ENCODE peak calls at places on chromosomes 4 and X, in eight cellular contexts. One of them, this sample, is unnamed.

GRCh38 chr4:1385373-1386340 is 20.6 kb downstream of the NKX1-1 start:
- DNase-seq in uterus: no peak
- DNase-seq in kidney: peak; percentile 71
- DNase-seq in choroid plexus epithelial cell: no peak
- DNase-seq in right lobe of liver: no peak
- DNase-seq in brain microvascular endothelial cell: no peak
- DNase-seq in AG04450: no peak
- DNase-seq in heart left ventricle: no peak
- DNase-seq in this sample: no peak

GRCh38 chr4:11632488-11632887 is 203.8 kb upstream of the HS3ST1 start:
- DNase-seq in uterus: no peak
- DNase-seq in kidney: no peak
- DNase-seq in choroid plexus epithelial cell: no peak
- DNase-seq in right lobe of liver: no peak
- DNase-seq in brain microvascular endothelial cell: no peak
- DNase-seq in AG04450: no peak
- DNase-seq in heart left ventricle: no peak
- DNase-seq in this sample: no peak

GRCh38 chr4:2049811-2050210 is 9.3 kb upstream of the NAT8L start:
- DNase-seq in uterus: no peak
- DNase-seq in kidney: peak; percentile 49
- DNase-seq in choroid plexus epithelial cell: no peak
- DNase-seq in right lobe of liver: peak; percentile 23
- DNase-seq in brain microvascular endothelial cell: no peak
- DNase-seq in AG04450: no peak
- DNase-seq in heart left ventricle: no peak
- DNase-seq in this sample: no peak

GRCh38 chr4:4627906-4628305 is 86.1 kb upstream of the STX18 start:
- DNase-seq in uterus: no peak
- DNase-seq in kidney: no peak
- DNase-seq in choroid plexus epithelial cell: no peak
- DNase-seq in right lobe of liver: no peak
- DNase-seq in brain microvascular endothelial cell: no peak
- DNase-seq in AG04450: no peak
- DNase-seq in heart left ventricle: no peak
- DNase-seq in this sample: no peak

GRCh38 chr4:120927758-120928409 is 5.4 kb upstream of the PRDM5 start:
- DNase-seq in uterus: no peak
- DNase-seq in kidney: no peak
- DNase-seq in choroid plexus epithelial cell: no peak
- DNase-seq in right lobe of liver: no peak
- DNase-seq in brain microvascular endothelial cell: no peak
- DNase-seq in AG04450: no peak
- DNase-seq in heart left ventricle: no peak
- DNase-seq in this sample: no peak

GRCh38 chr4:124067031-124067430 is 645.5 kb downstream of the ANKRD50 start:
- DNase-seq in uterus: no peak
- DNase-seq in kidney: no peak
- DNase-seq in choroid plexus epithelial cell: no peak
- DNase-seq in right lobe of liver: no peak
- DNase-seq in brain microvascular endothelial cell: no peak
- DNase-seq in AG04450: no peak
- DNase-seq in heart left ventricle: no peak
- DNase-seq in this sample: no peak

GRCh38 chr4:140300271-140300970 is 73.0 kb upstream of the SCOC start:
- DNase-seq in uterus: peak; percentile 22
- DNase-seq in kidney: no peak
- DNase-seq in choroid plexus epithelial cell: peak; percentile 60
- DNase-seq in right lobe of liver: no peak
- DNase-seq in brain microvascular endothelial cell: peak; percentile 22
- DNase-seq in AG04450: no peak
- DNase-seq in heart left ventricle: no peak
- DNase-seq in this sample: no peak

GRCh38 chr4:74794341-74794801 is at the start of gene BTC:
- DNase-seq in uterus: peak; percentile 23
- DNase-seq in kidney: peak; percentile 78
- DNase-seq in choroid plexus epithelial cell: peak; percentile 4
- DNase-seq in right lobe of liver: peak; percentile 83
- DNase-seq in brain microvascular endothelial cell: no peak
- DNase-seq in AG04450: no peak
- DNase-seq in heart left ventricle: peak; percentile 23
- DNase-seq in this sample: no peak

GRCh38 chrX:40576291-40576690 is 4.5 kb upstream of the ATP6AP2 start:
- DNase-seq in uterus: no peak
- DNase-seq in kidney: no peak
- DNase-seq in choroid plexus epithelial cell: no peak
- DNase-seq in right lobe of liver: no peak
- DNase-seq in brain microvascular endothelial cell: no peak
- DNase-seq in AG04450: no peak
- DNase-seq in heart left ventricle: no peak
- DNase-seq in this sample: no peak

GRCh38 chrX:9610774-9611392 is 146.0 kb downstream of the TBL1X start:
- DNase-seq in uterus: no peak
- DNase-seq in kidney: no peak
- DNase-seq in choroid plexus epithelial cell: peak; percentile 26
- DNase-seq in right lobe of liver: no peak
- DNase-seq in brain microvascular endothelial cell: no peak
- DNase-seq in AG04450: no peak
- DNase-seq in heart left ventricle: no peak
- DNase-seq in this sample: no peak

GRCh38 chrX:103565752-103566151 is 19.6 kb upstream of the TCEAL4 start:
- DNase-seq in uterus: no peak
- DNase-seq in kidney: no peak
- DNase-seq in choroid plexus epithelial cell: peak; percentile 72
- DNase-seq in right lobe of liver: no peak
- DNase-seq in brain microvascular endothelial cell: peak; percentile 33
- DNase-seq in AG04450: peak; percentile 6
- DNase-seq in heart left ventricle: no peak
- DNase-seq in this sample: peak; percentile 11

GRCh38 chr4:181952478-181952877 is 290.7 kb upstream of the TENM3 start:
- DNase-seq in uterus: no peak
- DNase-seq in kidney: no peak
- DNase-seq in choroid plexus epithelial cell: peak; percentile 95
- DNase-seq in right lobe of liver: no peak
- DNase-seq in brain microvascular endothelial cell: peak; percentile 89
- DNase-seq in AG04450: peak; percentile 84
- DNase-seq in heart left ventricle: peak; percentile 18
- DNase-seq in this sample: peak; percentile 68

GRCh38 chr4:98828801-98829200 is 100.1 kb downstream of the EIF4E start:
- DNase-seq in uterus: no peak
- DNase-seq in kidney: no peak
- DNase-seq in choroid plexus epithelial cell: peak; percentile 23
- DNase-seq in right lobe of liver: no peak
- DNase-seq in brain microvascular endothelial cell: no peak
- DNase-seq in AG04450: no peak
- DNase-seq in heart left ventricle: no peak
- DNase-seq in this sample: no peak

GRCh38 chr4:82097504-82097903 is 276.3 kb downstream of the HNRNPD start:
- DNase-seq in uterus: no peak
- DNase-seq in kidney: no peak
- DNase-seq in choroid plexus epithelial cell: peak; percentile 0
- DNase-seq in right lobe of liver: no peak
- DNase-seq in brain microvascular endothelial cell: peak; percentile 32
- DNase-seq in AG04450: no peak
- DNase-seq in heart left ventricle: no peak
- DNase-seq in this sample: peak; percentile 45

GRCh38 chr4:77147400-77147782 is 9.6 kb upstream of the CCNG2 start:
- DNase-seq in uterus: no peak
- DNase-seq in kidney: no peak
- DNase-seq in choroid plexus epithelial cell: no peak
- DNase-seq in right lobe of liver: no peak
- DNase-seq in brain microvascular endothelial cell: no peak
- DNase-seq in AG04450: no peak
- DNase-seq in heart left ventricle: no peak
- DNase-seq in this sample: no peak
- H3K4me3 ChIP-seq in uterus: no peak overlapping the region
- H3K4me3 ChIP-seq in kidney: no peak overlapping the region
- H3K4me3 ChIP-seq in choroid plexus epithelial cell: no peak overlapping the region
- H3K4me3 ChIP-seq in right lobe of liver: no peak overlapping the region
- H3K4me3 ChIP-seq in brain microvascular endothelial cell: no peak overlapping the region
- H3K4me3 ChIP-seq in AG04450: no peak overlapping the region
- H3K4me3 ChIP-seq in heart left ventricle: no peak overlapping the region
- H3K4me3 ChIP-seq in this sample: no peak overlapping the region

DNA sequence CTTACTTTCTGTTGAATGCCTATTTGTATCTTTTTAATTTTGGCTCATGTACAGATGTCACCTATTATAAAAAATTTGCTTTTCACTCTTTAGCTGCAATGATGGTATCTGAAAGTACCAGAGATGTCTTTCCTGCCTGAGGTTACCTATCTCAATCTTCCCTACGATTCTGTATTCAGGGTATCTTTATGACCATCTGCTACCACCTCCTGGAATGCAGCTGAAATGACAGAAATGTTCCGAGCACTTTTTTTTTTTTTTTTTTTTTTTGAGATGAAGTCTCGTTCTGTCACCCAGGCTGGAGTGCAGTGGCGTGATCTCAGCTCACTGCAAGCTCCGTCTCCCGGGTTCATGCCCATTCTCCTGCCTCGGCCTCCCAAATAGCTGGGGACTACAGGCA is 136.4 kb downstream of the REPS2 start:
- DNase-seq in uterus: no peak
- DNase-seq in kidney: no peak
- DNase-seq in choroid plexus epithelial cell: peak; percentile 8
- DNase-seq in right lobe of liver: no peak
- DNase-seq in brain microvascular endothelial cell: no peak
- DNase-seq in AG04450: no peak
- DNase-seq in heart left ventricle: no peak
- DNase-seq in this sample: no peak
- TF ChIP-seq CTCF in uterus: no peak
- TF ChIP-seq CTCF in kidney: no peak
- TF ChIP-seq CTCF in choroid plexus epithelial cell: no peak
- TF ChIP-seq CTCF in right lobe of liver: no peak
- TF ChIP-seq CTCF in brain microvascular endothelial cell: peak; percentile 11
- TF ChIP-seq CTCF in AG04450: peak; percentile 3
- TF ChIP-seq CTCF in heart left ventricle: no peak
- TF ChIP-seq CTCF in this sample: peak; percentile 25

GRCh38 chrX:137033774-137034507 is at the start of gene GPR101:
- DNase-seq in uterus: no peak
- DNase-seq in kidney: no peak
- DNase-seq in choroid plexus epithelial cell: no peak
- DNase-seq in right lobe of liver: no peak
- DNase-seq in brain microvascular endothelial cell: no peak
- DNase-seq in AG04450: no peak
- DNase-seq in heart left ventricle: no peak
- DNase-seq in this sample: no peak

GRCh38 chrX:137034508-137034872 is 695 bp upstream of the GPR101 start:
- DNase-seq in uterus: no peak
- DNase-seq in kidney: no peak
- DNase-seq in choroid plexus epithelial cell: no peak
- DNase-seq in right lobe of liver: no peak
- DNase-seq in brain microvascular endothelial cell: no peak
- DNase-seq in AG04450: no peak
- DNase-seq in heart left ventricle: no peak
- DNase-seq in this sample: no peak

GRCh38 chrX:137031517-137032377 is 2.0 kb downstream of the GPR101 start:
- DNase-seq in uterus: no peak
- DNase-seq in kidney: no peak
- DNase-seq in choroid plexus epithelial cell: peak; percentile 52
- DNase-seq in right lobe of liver: peak; percentile 41
- DNase-seq in brain microvascular endothelial cell: peak; percentile 28
- DNase-seq in AG04450: no peak
- DNase-seq in heart left ventricle: no peak
- DNase-seq in this sample: no peak

GRCh38 chrX:137032378-137032694 is 1.5 kb downstream of the GPR101 start:
- DNase-seq in uterus: no peak
- DNase-seq in kidney: no peak
- DNase-seq in choroid plexus epithelial cell: no peak
- DNase-seq in right lobe of liver: no peak
- DNase-seq in brain microvascular endothelial cell: no peak
- DNase-seq in AG04450: no peak
- DNase-seq in heart left ventricle: no peak
- DNase-seq in this sample: no peak

GRCh38 chrX:137032841-137033773 is 688 bp downstream of the GPR101 start:
- DNase-seq in uterus: no peak
- DNase-seq in kidney: no peak
- DNase-seq in choroid plexus epithelial cell: no peak
- DNase-seq in right lobe of liver: no peak
- DNase-seq in brain microvascular endothelial cell: no peak
- DNase-seq in AG04450: no peak
- DNase-seq in heart left ventricle: no peak
- DNase-seq in this sample: no peak
- H3K4me3 ChIP-seq in uterus: no peak overlapping the region
- H3K4me3 ChIP-seq in kidney: no peak overlapping the region
- H3K4me3 ChIP-seq in choroid plexus epithelial cell: no peak overlapping the region
- H3K4me3 ChIP-seq in right lobe of liver: no peak overlapping the region
- H3K4me3 ChIP-seq in brain microvascular endothelial cell: no peak overlapping the region
- H3K4me3 ChIP-seq in AG04450: no peak overlapping the region
- H3K4me3 ChIP-seq in heart left ventricle: no peak overlapping the region
- H3K4me3 ChIP-seq in this sample: no peak overlapping the region

DNA sequence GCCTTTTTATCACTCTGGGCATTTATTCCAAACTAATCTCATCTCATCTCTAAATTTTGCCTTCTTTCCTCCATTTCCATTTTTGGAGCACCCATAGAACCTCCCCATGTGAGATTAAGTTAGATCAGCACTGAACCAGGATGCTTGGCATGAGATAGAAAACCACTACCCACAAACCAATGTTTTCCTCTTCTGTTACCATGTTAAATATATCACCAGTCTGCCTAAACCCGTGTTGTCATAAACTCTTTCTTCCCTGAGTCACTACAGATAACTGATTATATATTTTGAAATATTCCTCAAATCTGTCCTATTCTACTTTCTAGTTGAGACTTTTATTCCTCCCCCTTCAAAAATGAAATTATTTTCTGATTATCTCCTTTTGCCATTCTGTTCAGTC is 37.6 kb downstream of the GABRB1 start:
- DNase-seq in uterus: no peak
- DNase-seq in kidney: no peak
- DNase-seq in choroid plexus epithelial cell: no peak
- DNase-seq in right lobe of liver: no peak
- DNase-seq in brain microvascular endothelial cell: peak; percentile 34
- DNase-seq in AG04450: no peak
- DNase-seq in heart left ventricle: no peak
- DNase-seq in this sample: no peak
- TF ChIP-seq CTCF in uterus: no peak
- TF ChIP-seq CTCF in kidney: no peak
- TF ChIP-seq CTCF in choroid plexus epithelial cell: no peak
- TF ChIP-seq CTCF in right lobe of liver: no peak
- TF ChIP-seq CTCF in brain microvascular endothelial cell: no peak
- TF ChIP-seq CTCF in AG04450: no peak
- TF ChIP-seq CTCF in heart left ventricle: no peak
- TF ChIP-seq CTCF in this sample: no peak

GRCh38 chr4:67286724-67287123 is 258.6 kb downstream of the CENPC start:
- DNase-seq in uterus: no peak
- DNase-seq in kidney: no peak
- DNase-seq in choroid plexus epithelial cell: no peak
- DNase-seq in right lobe of liver: no peak
- DNase-seq in brain microvascular endothelial cell: no peak
- DNase-seq in AG04450: no peak
- DNase-seq in heart left ventricle: no peak
- DNase-seq in this sample: no peak
- H3K4me3 ChIP-seq in uterus: no peak overlapping the region
- H3K4me3 ChIP-seq in kidney: no peak overlapping the region
- H3K4me3 ChIP-seq in choroid plexus epithelial cell: no peak overlapping the region
- H3K4me3 ChIP-seq in right lobe of liver: no peak overlapping the region
- H3K4me3 ChIP-seq in brain microvascular endothelial cell: no peak overlapping the region
- H3K4me3 ChIP-seq in AG04450: no peak overlapping the region
- H3K4me3 ChIP-seq in heart left ventricle: no peak overlapping the region
- H3K4me3 ChIP-seq in this sample: no peak overlapping the region

GRCh38 chr4:100117749-100118148 is 72.5 kb downstream of the DDIT4L start:
- DNase-seq in uterus: no peak
- DNase-seq in kidney: no peak
- DNase-seq in choroid plexus epithelial cell: peak; percentile 50
- DNase-seq in right lobe of liver: no peak
- DNase-seq in brain microvascular endothelial cell: no peak
- DNase-seq in AG04450: no peak
- DNase-seq in heart left ventricle: no peak
- DNase-seq in this sample: no peak
- TF ChIP-seq CTCF in uterus: no peak
- TF ChIP-seq CTCF in kidney: no peak
- TF ChIP-seq CTCF in choroid plexus epithelial cell: peak; percentile 75
- TF ChIP-seq CTCF in right lobe of liver: no peak
- TF ChIP-seq CTCF in brain microvascular endothelial cell: no peak
- TF ChIP-seq CTCF in AG04450: peak; percentile 45
- TF ChIP-seq CTCF in heart left ventricle: no peak
- TF ChIP-seq CTCF in this sample: no peak